ENCODE peak calls at places on chromosomes 4 and X, in four cellular contexts. C is upper lobe of right lung, Q is thoracic aorta, S is colonic mucosa. V is an unnamed sample.

GRCh38 chr4:122458625-122459024 is 2.1 kb upstream of the IL2 start:
- DNase-seq in C (no peak), Q (no peak), S (no peak), V (no peak)

GRCh38 chrX:57587062-57587461 is 4.7 kb upstream of the ZXDB start:
- DNase-seq in C (no peak), Q (no peak), S (no peak), V (no peak)

GRCh38 chrX:49129427-49129826 is 5.9 kb upstream of the GPKOW start:
- DNase-seq in C (no peak), Q (no peak), S (no peak), V (no peak)

GRCh38 chrX:136259543-136259942 is 8.3 kb upstream of the MAP7D3 start:
- DNase-seq in C (no peak), Q (no peak), S (no peak), V (no peak)

GRCh38 chr4:24032371-24032989 is 142.6 kb upstream of the PPARGC1A start:
- DNase-seq in C (no peak), Q (no peak), S (no peak), V (no peak)

GRCh38 chrX:15680401-15680800 is 15.8 kb upstream of the CLTRN start:
- DNase-seq in C (no peak), Q (no peak), S (no peak), V (no peak)

GRCh38 chrX:134782796-134783195 is 124.5 kb upstream of the PLAC1 start:
- DNase-seq in C (no peak), Q (no peak), S (no peak), V (no peak)

GRCh38 chr4:95701500-95701899 is 138.4 kb upstream of the PDHA2 start:
- DNase-seq in C (no peak), Q (no peak), S (no peak), V (no peak)

GRCh38 chr4:172758586-172759340 is 409.8 kb upstream of the GALNT7 start:
- DNase-seq in C (no peak), Q (no peak), S (no peak), V (no peak)

GRCh38 chrX:16589826-16590225 is 60.1 kb upstream of the S100G start:
- DNase-seq in C (no peak), Q (no peak), S (no peak), V (no peak)

GRCh38 chr4:141027421-141027820 is 105.8 kb downstream of the RNF150 start:
- DNase-seq in C (no peak), Q (no peak), S (no peak), V (no peak)

GRCh38 chrX:13764765-13765164 is 30.2 kb downstream of the OFD1 start:
- DNase-seq in C (no peak), Q (no peak), S (no peak), V (no peak)

GRCh38 chr4:140018931-140019618 is 134.9 kb downstream of the MAML3 start:
- DNase-seq in C (no peak), Q (no peak), S (no peak), V (no peak)

GRCh38 chrX:79415056-79415455 is 47.9 kb upstream of the ITM2A start:
- DNase-seq in C (no peak), Q (no peak), S (no peak), V (no peak)

GRCh38 chr4:46445689-46446339 is 55.9 kb upstream of the GABRA2 start:
- DNase-seq in C (no peak), Q (no peak), S (no peak), V (no peak)

GRCh38 chr4:10092481-10093272 is 23.9 kb downstream of the WDR1 start:
- DNase-seq in C (no peak), Q (no peak), S (no peak), V (no peak)

GRCh38 chr4:1035510-1035909 is 24.1 kb downstream of the FGFRL1 start:
- DNase-seq in C (no peak), Q (no peak), S (no peak), V (no peak)

GRCh38 chrX:7110821-7111276 is 36.7 kb upstream of the STS start:
- DNase-seq in C (no peak), Q (no peak), S (no peak), V (no peak)

GRCh38 chrX:131392666-131393065 is 103.6 kb upstream of the IGSF1 start:
- DNase-seq in C (no peak), Q (no peak), S (no peak), V (no peak)

GRCh38 chrX:103431316-103431715 is 55.0 kb downstream of the BEX3 start:
- DNase-seq in C (no peak), Q (no peak), S (peak), V (no peak)

GRCh38 chr4:81030617-81031388 is at the start of gene BMP3:
- DNase-seq in C (peak), Q (no peak), S (peak), V (no peak)

GRCh38 chr4:5804656-5805055 is 88.2 kb downstream of the CRMP1 start:
- DNase-seq in C (no peak), Q (no peak), S (no peak), V (no peak)

GRCh38 chr4:5759236-5760075 is 48.5 kb downstream of the EVC start:
- DNase-seq in C (peak), Q (no peak), S (no peak), V (no peak)

GRCh38 chr4:46993075-46994006 is at the start of gene GABRA4:
- DNase-seq in C (peak), Q (no peak), S (no peak), V (no peak)

GRCh38 chr4:142331646-142332045 is 514.5 kb downstream of the INPP4B start:
- DNase-seq in C (no peak), Q (no peak), S (no peak), V (no peak)

GRCh38 chr4:119493419-119493818 is 135.2 kb downstream of the PDE5A start:
- DNase-seq in C (no peak), Q (no peak), S (no peak), V (no peak)

GRCh38 chr4:100008048-100008447 is 58.0 kb upstream of the H2AZ1 start:
- DNase-seq in C (no peak), Q (no peak), S (no peak), V (no peak)

GRCh38 chr4:74307163-74307562 is 1.1 kb upstream of the EPGN start:
- DNase-seq in C (no peak), Q (no peak), S (no peak), V (no peak)

GRCh38 chr4:166252487-166253402 is 379.7 kb downstream of the TLL1 start:
- DNase-seq in C (no peak), Q (no peak), S (no peak), V (no peak)

GRCh38 chr4:109389367-109390118 is 44.1 kb upstream of the SEC24B start:
- DNase-seq in C (no peak), Q (no peak), S (no peak), V (no peak)

GRCh38 chr4:138104462-138104775 is 137.7 kb downstream of the SLC7A11 start:
- DNase-seq in C (no peak), Q (no peak), S (no peak), V (no peak)

GRCh38 chr4:181821039-181822004 is 421.9 kb upstream of the TENM3 start:
- DNase-seq in C (no peak), Q (no peak), S (no peak), V (no peak)

GRCh38 chr4:20883231-20883630 is 183.0 kb downstream of the PACRGL start:
- DNase-seq in C (no peak), Q (no peak), S (no peak), V (no peak)

GRCh38 chr4:77045490-77045889 is 30.3 kb downstream of the CCNI start:
- DNase-seq in C (no peak), Q (no peak), S (no peak), V (no peak)
- TF ChIP-seq CTCF in C (peak), Q (no peak), S (no peak), V (no peak)

GRCh38 chr4:113292371-113293042 is 243.1 kb downstream of the ANK2 start:
- DNase-seq in C (no peak), Q (no peak), S (peak), V (no peak)

GRCh38 chr4:113293673-113294072 is 244.2 kb downstream of the ANK2 start:
- DNase-seq in C (no peak), Q (no peak), S (no peak), V (no peak)

GRCh38 chr4:113290666-113291065 is 241.2 kb downstream of the ANK2 start:
- DNase-seq in C (no peak), Q (no peak), S (no peak), V (no peak)

GRCh38 chr4:113293043-113293560 is 243.6 kb downstream of the ANK2 start:
- DNase-seq in C (no peak), Q (no peak), S (no peak), V (no peak)

DNA sequence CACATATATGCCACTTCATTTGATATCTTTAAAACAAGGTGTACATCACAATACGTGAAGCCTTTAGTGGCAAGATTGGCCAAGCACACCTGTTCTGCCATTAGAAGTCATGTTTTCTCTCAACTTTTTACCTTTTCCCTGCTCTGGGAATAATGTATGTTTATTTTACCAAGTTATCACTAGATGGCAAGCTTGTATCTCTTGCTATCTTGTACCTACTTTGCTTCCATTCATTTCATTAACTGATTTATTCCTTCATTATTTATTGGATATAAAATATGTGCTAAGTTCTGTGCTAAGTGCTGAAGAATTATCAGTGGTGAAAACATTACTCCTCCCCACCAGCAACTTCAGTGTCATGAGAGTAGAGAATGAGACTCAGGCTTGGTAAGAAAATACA is 245.5 kb downstream of the ANK2 start:
- DNase-seq in C (no peak), Q (no peak), S (no peak), V (no peak)
- TF ChIP-seq CTCF in C (no peak), Q (no peak), S (no peak), V (no peak)

GRCh38 chrX:69096963-69097362 is 68.3 kb downstream of the PJA1 start:
- DNase-seq in C (no peak), Q (no peak), S (no peak), V (no peak)

GRCh38 chrX:69097451-69098236 is 67.6 kb downstream of the PJA1 start:
- DNase-seq in C (no peak), Q (no peak), S (no peak), V (no peak)

GRCh38 chrX:69095260-69095659 is 70.0 kb downstream of the PJA1 start:
- DNase-seq in C (no peak), Q (no peak), S (no peak), V (no peak)

GRCh38 chrX:69090022-69090421 is 75.2 kb downstream of the PJA1 start:
- DNase-seq in C (no peak), Q (no peak), S (no peak), V (no peak)

DNA sequence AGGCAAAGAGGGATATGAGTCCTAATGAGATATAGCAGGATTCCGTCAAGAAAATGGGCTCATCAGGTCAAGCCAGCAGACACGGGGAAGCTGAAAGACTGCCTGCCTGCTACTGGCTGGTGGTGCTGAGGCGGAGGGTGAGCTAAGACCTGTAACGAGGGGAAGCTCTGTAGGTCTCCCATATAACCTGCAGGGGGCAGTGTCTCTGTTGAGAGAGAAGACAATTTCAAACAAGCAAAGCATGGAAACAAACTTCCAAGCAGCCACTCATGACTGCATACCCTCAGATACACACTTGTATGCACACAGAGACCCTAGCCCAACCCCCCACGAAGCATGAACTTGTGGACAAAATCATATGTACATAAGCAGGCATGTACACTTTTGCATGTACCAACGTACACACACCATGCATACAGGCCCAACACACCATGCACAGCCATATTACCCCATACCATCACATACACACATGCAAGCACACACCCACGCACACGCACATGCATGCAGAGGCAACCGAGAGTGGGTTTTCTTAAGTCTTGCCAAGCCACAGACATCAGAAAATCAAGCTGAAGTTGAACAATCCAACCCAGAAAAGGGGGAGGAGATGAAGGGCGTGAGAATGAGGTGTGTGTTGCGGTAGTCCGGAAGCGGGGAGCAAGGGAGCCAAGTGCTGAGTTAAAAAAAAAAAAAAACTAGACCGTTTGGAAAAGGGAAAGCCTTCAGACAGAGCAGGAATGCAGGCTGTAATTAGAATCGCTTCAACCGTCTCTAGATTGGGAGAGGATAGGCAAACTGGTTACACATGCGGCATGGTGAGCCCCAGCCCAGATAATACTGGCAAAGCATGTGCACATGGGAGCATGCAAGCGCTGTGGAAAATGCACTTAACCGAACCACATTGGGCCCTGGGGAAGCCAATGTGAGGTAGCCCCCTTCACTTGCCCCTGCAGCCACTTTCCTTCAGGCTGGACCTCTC is 71.0 kb downstream of the PJA1 start:
- DNase-seq in C (no peak), Q (no peak), S (peak), V (no peak)
- TF ChIP-seq CTCF in C (peak), Q (peak), S (peak), V (peak)

DNA sequence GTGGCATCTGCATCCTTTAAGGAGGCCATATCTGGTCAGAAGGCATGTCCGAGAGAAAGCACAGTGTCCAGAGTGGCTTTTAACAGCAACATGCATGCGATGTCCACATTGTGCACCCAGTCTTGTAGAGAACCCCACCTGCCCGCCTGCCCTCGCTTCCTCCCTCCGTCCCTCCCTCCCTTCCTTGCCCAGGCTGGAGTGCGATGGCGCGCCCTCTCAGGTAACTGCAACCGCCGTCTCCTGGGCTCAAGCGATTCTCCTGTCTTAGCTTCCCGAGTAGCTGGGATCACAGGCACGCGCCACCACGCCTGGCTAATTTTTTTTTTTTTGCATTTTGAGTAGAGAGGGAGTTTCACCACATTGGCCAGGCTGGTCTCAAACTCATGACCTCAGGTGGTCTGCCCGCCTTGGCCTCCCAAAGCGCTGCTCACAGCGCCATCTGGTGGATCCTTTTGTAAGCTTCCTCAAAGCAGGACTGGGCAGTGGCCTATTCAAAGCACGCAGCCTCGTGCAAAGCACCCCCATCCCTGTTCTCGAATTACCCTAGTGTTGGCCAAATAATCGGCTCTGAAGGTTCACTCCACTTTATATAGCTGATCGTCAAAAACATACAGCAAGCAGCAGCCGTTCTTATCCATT is 15.0 kb downstream of the BRCC3 start:
- DNase-seq in C (no peak), Q (no peak), S (peak), V (no peak)
- TF ChIP-seq CTCF in C (peak), Q (peak), S (peak), V (peak)

GRCh38 chr4:30767147-30767546 is 47.0 kb downstream of the PCDH7 start:
- DNase-seq in C (no peak), Q (no peak), S (no peak), V (no peak)
- TF ChIP-seq CTCF in C (no peak), Q (no peak), S (no peak), V (no peak)

DNA sequence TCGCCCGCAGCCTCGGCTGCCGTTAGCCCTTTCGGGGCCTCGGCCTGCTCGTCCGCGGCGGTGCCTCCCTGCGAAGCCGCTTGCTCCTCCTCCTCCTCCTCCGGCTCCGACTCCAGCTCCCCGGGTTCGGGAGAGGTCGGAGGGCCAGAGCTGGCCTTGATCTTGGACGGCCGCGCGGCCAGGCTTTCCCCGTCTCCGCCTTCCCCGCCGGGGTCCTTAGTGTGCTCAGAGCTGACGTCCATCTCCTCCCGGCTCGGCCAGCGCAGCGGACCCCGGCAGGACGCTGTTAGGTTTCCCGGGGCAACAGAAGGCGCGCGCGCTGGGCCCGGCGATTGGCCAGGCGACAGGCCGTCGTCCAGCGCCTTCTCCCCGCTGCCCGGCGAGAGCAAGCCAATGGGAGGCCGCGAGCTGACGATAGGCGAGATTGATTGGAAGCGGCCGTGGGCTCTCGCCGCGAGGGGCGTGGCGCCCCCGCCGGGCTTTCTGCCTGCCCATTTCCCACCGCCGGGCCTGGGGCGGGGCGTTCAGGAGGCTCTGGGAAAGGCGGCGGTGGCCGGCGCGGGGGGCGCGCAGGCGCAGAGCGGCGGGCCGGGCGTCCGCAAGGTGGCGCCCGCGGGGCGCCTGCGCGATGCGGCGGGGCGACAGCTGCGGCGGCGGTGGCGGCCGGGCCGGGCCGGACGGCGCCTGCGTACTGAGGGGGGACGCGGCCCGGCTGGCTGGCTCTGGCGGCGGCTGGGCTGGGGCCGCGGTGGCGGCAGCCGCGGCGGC is at the start of gene TADA2B:
- DNase-seq in C (peak), Q (peak), S (peak), V (peak)
- TF ChIP-seq CTCF in C (no peak), Q (no peak), S (no peak), V (peak)

GRCh38 chr4:11338990-11339782 is 89.5 kb downstream of the HS3ST1 start:
- DNase-seq in C (no peak), Q (no peak), S (no peak), V (no peak)

GRCh38 chr4:11341337-11342043 is 87.2 kb downstream of the HS3ST1 start:
- DNase-seq in C (no peak), Q (no peak), S (no peak), V (no peak)

GRCh38 chr4:11336435-11336834 is 92.3 kb downstream of the HS3ST1 start:
- DNase-seq in C (no peak), Q (no peak), S (no peak), V (no peak)

GRCh38 chr4:11342401-11342800 is 86.3 kb downstream of the HS3ST1 start:
- DNase-seq in C (no peak), Q (no peak), S (no peak), V (no peak)

GRCh38 chr4:11337287-11337686 is 91.4 kb downstream of the HS3ST1 start:
- DNase-seq in C (no peak), Q (no peak), S (no peak), V (no peak)
- TF ChIP-seq CTCF in C (no peak), Q (no peak), S (no peak), V (no peak)

GRCh38 chr4:155495572-155496293 is 119.0 kb upstream of the MAP9 start:
- DNase-seq in C (no peak), Q (no peak), S (no peak), V (no peak)

GRCh38 chr4:155491336-155492131 is 114.8 kb upstream of the MAP9 start:
- DNase-seq in C (no peak), Q (no peak), S (no peak), V (no peak)

GRCh38 chr4:155496294-155496626 is 119.5 kb upstream of the MAP9 start:
- DNase-seq in C (no peak), Q (no peak), S (no peak), V (no peak)

GRCh38 chr4:155494037-155494718 is 117.4 kb upstream of the MAP9 start:
- DNase-seq in C (no peak), Q (no peak), S (no peak), V (no peak)

GRCh38 chr4:155497306-155497705 is 120.5 kb upstream of the MAP9 start:
- DNase-seq in C (no peak), Q (no peak), S (no peak), V (no peak)
- TF ChIP-seq CTCF in C (no peak), Q (no peak), S (no peak), V (no peak)

GRCh38 chr4:2805712-2806391 is 13.0 kb downstream of the SH3BP2 start:
- DNase-seq in C (peak), Q (no peak), S (peak), V (no peak)
- TF ChIP-seq CTCF in C (no peak), Q (no peak), S (no peak), V (no peak)

V was measured in CD14-positive monocyte.